ENCODE peak calls at places on chromosomes 7 and 10, in four cellular contexts. M, V, C and U are unnamed samples.

GRCh38 chr7:46028246-46028645 is 107.2 kb upstream of the IGFBP3 start:
- DNase-seq in V (no peak), M (no peak), C (no peak), U (no peak)

GRCh38 chr7:43758861-43759683 is 592 bp downstream of the BLVRA start:
- DNase-seq in V (peak), M (no peak), C (peak), U (no peak)

GRCh38 chr7:29606287-29606721 is 42.7 kb downstream of the PRR15 start:
- DNase-seq in V (peak), C (peak), M (no peak), U (no peak)

GRCh38 chr7:151043959-151044358 is 4.4 kb upstream of the ASIC3 start:
- DNase-seq in M (no peak), C (no peak), V (no peak), U (no peak)

GRCh38 chr10:97234403-97234802 is 48.6 kb upstream of the SLIT1 start:
- DNase-seq in C (no peak), M (peak), V (no peak), U (no peak)

GRCh38 chr10:79050896-79051555 is 17.7 kb upstream of the ZMIZ1 start:
- DNase-seq in M (no peak), C (no peak), V (peak), U (no peak)

GRCh38 chr10:128274938-128275337 is 148.7 kb upstream of the MKI67 start:
- DNase-seq in M (no peak), V (no peak), C (peak), U (peak)

GRCh38 chr10:119859422-119860258 is 13.0 kb downstream of the MCMBP start:
- DNase-seq in C (no peak), M (peak), V (no peak), U (no peak)

GRCh38 chr7:127064-127598 is 65.2 kb upstream of the FAM20C start:
- DNase-seq in C (no peak), V (no peak), M (no peak), U (no peak)

GRCh38 chr7:79452495-79453265 is 787 bp downstream of the MAGI2 start:
- DNase-seq in V (peak), C (peak), M (no peak), U (no peak)

GRCh38 chr7:92997719-92998118 is 120.1 kb downstream of the SAMD9 start:
- DNase-seq in C (no peak), M (no peak), V (no peak), U (no peak)

GRCh38 chr10:101694674-101695403 is at the start of gene FBXW4:
- DNase-seq in C (peak), V (peak), M (no peak), U (peak)

GRCh38 chr7:80634505-80634904 is 3.9 kb upstream of the CD36 start:
- DNase-seq in M (no peak), C (no peak), V (no peak), U (no peak)

GRCh38 chr7:97381815-97382214 is 264.3 kb downstream of the SDHAF3 start:
- DNase-seq in C (no peak), V (no peak), M (no peak), U (no peak)

GRCh38 chr10:125020871-125021270 is 78.9 kb downstream of the ZRANB1 start:
- DNase-seq in C (peak), V (no peak), M (no peak), U (no peak)
- H3K4me3 ChIP-seq in C (no peak), V (no peak), M (no peak), U (no peak)

DNA sequence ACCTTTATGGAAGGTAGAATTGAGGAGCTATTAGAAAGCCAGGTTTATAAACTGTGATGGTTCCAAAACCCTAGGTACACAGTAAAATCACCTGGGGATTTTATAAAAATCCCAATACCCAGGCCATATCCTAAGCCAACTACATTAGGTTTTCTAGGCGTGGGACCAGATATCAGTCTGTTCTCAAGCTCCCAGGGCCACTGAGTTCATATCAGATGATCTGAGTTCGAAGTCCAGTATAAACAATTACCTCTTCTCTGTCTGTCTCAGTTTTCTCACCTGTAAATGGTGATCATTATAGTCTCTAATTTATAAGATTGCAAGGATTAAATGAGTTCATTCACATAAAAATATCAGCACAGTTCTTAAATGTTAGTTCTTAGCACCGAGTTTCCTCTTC is 60.6 kb downstream of the CAV1 start:
- DNase-seq in C (no peak), M (no peak), V (no peak), U (no peak)
- H3K27ac ChIP-seq in C (no peak), M (no peak), V (no peak), U (no peak)

DNA sequence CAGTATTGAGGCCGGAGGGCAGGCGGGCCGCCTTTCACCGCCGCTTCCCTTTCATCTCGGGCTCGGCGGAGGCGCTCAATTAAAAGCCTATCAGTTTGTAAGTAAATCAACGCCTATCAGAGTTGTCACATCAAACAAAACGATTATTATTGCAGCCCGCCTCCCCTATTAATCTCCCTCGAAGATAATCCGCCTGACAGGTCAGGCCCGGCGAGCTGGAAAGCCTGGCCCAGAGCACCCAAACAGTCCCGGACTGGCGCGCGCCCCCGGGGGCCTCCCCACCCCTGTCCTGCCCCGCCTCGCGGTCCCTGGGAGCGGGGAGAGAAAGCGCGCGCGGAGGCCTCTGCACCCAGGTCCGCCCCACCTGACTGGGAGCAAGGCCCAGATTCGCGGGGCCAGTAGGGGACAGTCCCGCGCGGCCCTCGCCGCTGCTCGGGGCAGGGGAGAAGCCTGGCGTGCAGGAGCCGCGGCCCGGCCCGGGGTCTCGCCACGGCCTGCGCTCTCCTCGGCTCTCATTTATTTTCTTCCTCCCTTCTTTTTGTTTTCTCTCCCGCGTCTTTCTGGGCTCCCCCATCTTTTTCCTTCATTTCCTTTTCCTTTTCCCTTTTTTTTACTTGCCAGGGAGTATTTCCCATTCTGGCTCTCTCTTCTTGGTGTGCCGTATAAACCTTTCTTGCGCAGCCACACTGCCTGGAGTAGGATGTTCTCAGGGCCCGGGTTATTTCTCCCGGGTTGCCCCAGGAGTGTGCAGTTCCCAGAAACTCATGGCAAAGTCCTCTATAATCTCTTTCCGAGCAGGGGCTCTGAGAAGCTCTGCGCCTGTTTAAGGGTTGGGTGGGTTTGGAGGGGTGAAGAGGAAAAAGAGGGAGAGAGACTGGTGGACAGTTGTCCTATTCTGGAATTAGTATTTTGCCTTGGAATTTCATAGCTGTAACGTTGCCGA is 3.9 kb upstream of the ZNF503 start:
- DNase-seq in M (no peak), C (peak), V (peak), U (no peak)
- H3K4me3 ChIP-seq in M (peak), C (no peak), V (peak), U (no peak)

GRCh38 chr7:67725437-67725836 is 728.8 kb downstream of the TYW1 start:
- DNase-seq in M (no peak), V (no peak), C (no peak), U (no peak)
- H3K27ac ChIP-seq in M (no peak), V (no peak), C (no peak), U (no peak)

GRCh38 chr10:18204050-18204449 is 63.8 kb downstream of the CACNB2 start:
- DNase-seq in M (no peak), V (no peak), C (no peak), U (no peak)

GRCh38 chr10:18202600-18203150 is 62.5 kb downstream of the CACNB2 start:
- DNase-seq in M (no peak), C (no peak), V (no peak), U (no peak)

GRCh38 chr10:18205098-18205834 is 65.0 kb downstream of the CACNB2 start:
- DNase-seq in M (no peak), V (no peak), C (no peak), U (no peak)

GRCh38 chr10:18197706-18198105 is 57.5 kb downstream of the CACNB2 start:
- DNase-seq in C (no peak), V (no peak), M (no peak), U (no peak)

DNA sequence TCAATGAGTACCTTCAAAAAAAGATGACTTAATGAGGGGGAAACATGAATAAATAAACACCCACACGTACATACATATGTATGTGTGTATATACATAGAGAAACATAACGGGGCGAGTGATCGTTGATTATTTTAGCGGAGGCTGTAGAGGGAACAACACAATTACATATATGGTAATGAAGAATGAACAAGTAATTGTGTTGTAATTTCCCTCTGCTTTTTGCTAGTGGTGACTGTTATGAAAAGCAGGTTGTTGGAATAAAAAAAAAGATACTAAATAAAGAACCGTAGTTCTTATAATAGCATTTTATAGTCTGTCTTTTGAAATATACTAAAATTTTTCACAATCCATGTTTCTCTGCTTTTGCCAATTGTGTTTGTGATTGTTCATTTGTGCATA is 63.3 kb downstream of the CACNB2 start:
- DNase-seq in M (no peak), V (no peak), C (no peak), U (no peak)
- H3K4me3 ChIP-seq in M (no peak), V (no peak), C (no peak), U (no peak)

DNA sequence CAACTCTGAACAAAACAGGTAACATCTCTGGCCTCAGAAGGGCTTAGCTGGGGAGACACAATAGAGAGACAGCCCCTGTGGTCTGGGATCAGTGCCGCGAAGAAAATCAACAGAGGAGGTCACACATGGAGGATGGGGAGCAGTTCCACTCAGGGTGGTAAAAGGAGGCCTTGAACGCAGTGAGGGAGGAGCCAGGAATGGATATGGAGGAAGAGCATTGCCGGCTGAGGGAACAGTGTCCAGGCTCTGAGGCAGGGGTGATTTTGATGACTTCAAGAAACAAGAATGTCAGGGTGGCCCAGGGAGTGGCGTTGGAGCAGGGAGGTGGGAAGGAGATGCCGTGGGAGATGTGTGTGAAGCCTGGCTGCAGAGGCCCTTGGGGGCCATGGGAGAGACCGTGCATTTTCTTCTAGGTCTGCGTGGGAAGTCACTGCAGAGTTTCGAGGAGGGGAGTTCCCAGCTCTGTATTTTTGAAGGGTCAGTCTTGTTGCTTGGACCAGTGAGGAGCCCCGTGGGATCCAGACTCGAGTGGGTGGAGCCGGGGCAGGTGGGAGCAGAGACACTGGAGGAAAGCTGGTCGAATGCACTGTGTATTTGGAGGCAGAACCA is 35.7 kb upstream of the SH2D4B start:
- DNase-seq in C (no peak), V (no peak), M (no peak), U (no peak)
- H3K27ac ChIP-seq in C (peak), V (peak), M (peak), U (peak)

DNA sequence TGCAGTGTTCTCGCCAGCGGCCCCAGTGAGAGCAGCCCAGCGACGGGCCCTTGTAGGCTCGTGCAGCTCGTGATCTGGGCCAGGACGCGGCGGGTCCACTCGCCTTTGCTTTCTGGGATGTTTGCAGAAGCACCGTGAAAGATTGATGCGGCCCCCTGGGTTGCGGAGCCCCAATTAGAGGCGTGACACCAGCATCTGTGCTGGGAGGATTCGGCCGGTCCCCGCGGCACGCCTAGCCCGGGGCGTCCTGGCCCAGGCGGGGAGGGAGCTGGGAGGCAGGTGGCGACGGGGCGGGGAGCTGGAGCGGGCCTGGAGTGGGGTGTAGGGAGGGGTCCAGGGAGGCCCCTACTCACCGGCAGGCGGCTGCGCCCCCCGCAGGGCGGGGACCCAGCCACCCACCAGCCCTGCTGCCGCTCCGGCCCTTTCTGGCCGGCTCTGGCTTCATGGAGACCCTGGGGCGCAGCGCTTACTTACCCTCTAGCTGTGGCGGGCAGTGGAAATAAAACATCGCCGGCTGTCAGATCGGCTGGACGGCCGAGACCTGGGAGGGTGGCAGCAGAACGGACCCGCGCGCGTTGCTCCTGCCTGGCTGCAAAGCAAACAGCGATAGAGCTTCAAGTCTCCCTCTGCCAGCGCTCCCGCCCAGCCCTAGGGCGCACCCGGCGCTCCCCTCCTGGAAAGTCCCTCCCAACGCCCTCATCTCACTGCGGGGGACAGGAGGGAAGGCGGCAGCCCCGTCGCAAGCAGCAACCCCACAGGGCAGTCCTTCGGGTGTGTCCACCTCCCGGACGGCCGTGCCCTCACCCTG is 752 bp downstream of the DRGX start:
- DNase-seq in M (no peak), V (no peak), C (no peak), U (no peak)
- H3K4me3 ChIP-seq in M (no peak), V (no peak), C (peak), U (no peak)

DNA sequence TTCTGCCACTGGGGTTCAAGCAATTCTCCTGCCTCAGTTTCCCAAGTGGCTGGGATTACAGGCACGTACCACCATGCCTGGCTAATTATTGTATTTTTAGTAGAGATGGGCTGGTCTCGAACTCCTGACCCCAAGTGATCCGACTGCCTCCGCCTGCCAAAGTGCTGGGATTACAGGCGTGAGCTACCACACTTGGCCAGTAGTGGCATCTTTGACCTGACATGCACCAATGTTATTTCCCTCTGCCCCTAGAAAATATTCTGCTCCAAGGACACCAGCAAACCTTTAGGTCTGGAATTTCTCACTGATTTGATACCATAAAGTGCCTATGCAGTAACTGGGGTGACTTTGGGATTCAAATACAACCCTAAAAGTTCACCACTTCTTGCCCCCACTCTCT is 179.4 kb downstream of the ARID5B start:
- DNase-seq in C (no peak), M (no peak), V (no peak), U (no peak)
- H3K27ac ChIP-seq in C (peak), M (no peak), V (peak), U (peak)

DNA sequence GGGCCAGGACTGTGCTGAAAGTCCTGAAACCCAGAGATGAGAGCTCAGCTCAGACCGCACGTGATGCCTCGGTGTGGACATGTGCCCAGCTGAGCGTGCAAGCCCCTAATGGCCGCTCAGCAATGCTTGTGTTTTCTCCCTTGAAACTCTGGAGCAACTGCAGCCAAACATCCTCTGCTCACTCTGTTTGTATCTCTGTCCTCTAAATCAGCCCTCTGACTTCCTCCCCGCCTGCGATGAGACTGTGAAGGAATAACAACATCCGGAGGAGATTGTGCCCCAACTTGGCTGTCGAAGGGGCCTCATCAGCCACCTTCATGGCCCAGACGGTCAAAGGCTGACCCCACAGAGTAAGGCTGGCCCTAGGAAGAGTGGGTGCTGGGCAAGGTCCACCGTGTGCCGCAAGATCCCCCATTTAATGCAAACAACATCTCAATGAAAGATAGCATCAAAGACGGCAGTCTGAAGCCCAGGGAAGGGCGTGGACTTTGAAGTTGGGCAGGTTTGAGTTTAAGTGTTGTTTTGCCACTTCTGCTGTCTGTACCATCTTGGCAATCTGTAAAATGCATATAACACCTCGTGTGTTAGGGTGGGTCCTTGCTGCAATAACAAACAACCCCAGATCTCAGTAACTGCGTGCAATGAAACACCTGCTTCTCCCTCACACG is 39.9 kb downstream of the CALML3 start:
- DNase-seq in V (no peak), M (no peak), C (no peak), U (no peak)
- H3K4me3 ChIP-seq in V (no peak), M (no peak), C (no peak), U (no peak)

DNA sequence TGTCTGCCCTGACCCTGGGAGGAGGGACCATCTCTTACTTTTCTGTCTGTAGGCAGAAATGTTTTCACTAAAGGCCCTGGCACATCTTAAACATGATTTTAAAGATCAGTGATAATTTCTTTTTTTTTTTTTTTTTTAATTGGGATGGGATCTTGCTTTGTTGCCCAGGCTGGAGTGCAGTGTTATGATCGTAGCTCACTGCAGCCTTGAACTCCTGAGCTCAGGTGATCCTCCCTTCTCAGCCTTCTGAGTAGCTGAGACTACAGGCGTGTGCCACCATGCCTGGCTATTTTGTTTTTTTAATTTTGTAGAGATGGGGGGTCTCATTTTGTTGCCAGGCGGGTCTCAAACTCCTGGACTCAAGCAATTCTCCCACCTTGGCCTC is 65.3 kb downstream of the RBM20 start:
- DNase-seq in V (no peak), M (no peak), C (no peak), U (no peak)
- H3K27ac ChIP-seq in V (no peak), M (no peak), C (peak), U (peak)